ENCODE peak calls at places on chromosomes 2 and 18, in eight cellular contexts. F is anterior cingulate cortex; Y is fibroblast of the conjunctiva; R is activated CD8-positive, alpha-beta T cell treated with anti-CD3 and anti-CD28 coated beads for 36 hours; X is neural progenitor cell; Q is HuH-7.5; B is progenitor cell of endocrine pancreas; Z is frontal cortex. V is an unnamed sample.

GRCh38 chr2:16044946-16045456 is 104.7 kb downstream of the MYCN start:
- DNase-seq in F (no peak), Y (no peak), R (no peak), X (no peak), Q (no peak), B (no peak), Z (no peak), V (no peak)

GRCh38 chr2:100755441-100755840 is 64.5 kb upstream of the NPAS2 start:
- DNase-seq in F (no peak), Y (no peak), R (no peak), X (no peak), Q (no peak), B (no peak), Z (no peak), V (no peak)

GRCh38 chr2:236753611-236754010 is 184.0 kb downstream of the ACKR3 start:
- DNase-seq in F (no peak), Y (no peak), R (no peak), X (peak), Q (no peak), B (no peak), Z (no peak), V (peak)

GRCh38 chr18:78892721-78893120 is 86.9 kb upstream of the SALL3 start:
- DNase-seq in F (no peak), Y (no peak), R (no peak), X (no peak), Q (no peak), B (no peak), Z (no peak), V (no peak)

GRCh38 chr2:138779451-138780440 is at the start of gene NXPH2:
- DNase-seq in F (no peak), Y (no peak), R (no peak), X (peak), Q (peak), B (peak), Z (no peak), V (peak)

GRCh38 chr2:8582191-8582849 is 99.5 kb upstream of the ID2 start:
- DNase-seq in F (no peak), Y (no peak), R (no peak), X (no peak), Q (no peak), B (no peak), Z (no peak), V (no peak)

GRCh38 chr2:56191617-56192016 is 7.8 kb downstream of the CCDC85A start:
- DNase-seq in F (no peak), Y (peak), R (no peak), X (peak), Q (peak), B (no peak), Z (no peak), V (no peak)

GRCh38 chr2:108607706-108608301 is 73.5 kb downstream of the LIMS1 start:
- DNase-seq in F (no peak), Y (no peak), R (peak), X (peak), Q (no peak), B (no peak), Z (peak), V (peak)

GRCh38 chr2:30366199-30366691 is 80.8 kb upstream of the LCLAT1 start:
- DNase-seq in F (no peak), Y (no peak), R (peak), X (no peak), Q (no peak), B (no peak), Z (no peak), V (no peak)

GRCh38 chr2:175964195-175964594 is 37.9 kb downstream of the LNPK start:
- DNase-seq in F (no peak), Y (no peak), R (no peak), X (no peak), Q (no peak), B (no peak), Z (no peak), V (no peak)

GRCh38 chr2:161031516-161031915 is 128.7 kb upstream of the TANK start:
- DNase-seq in F (no peak), Y (no peak), R (no peak), X (no peak), Q (no peak), B (no peak), Z (no peak), V (no peak)

GRCh38 chr2:8496079-8496478 is 185.8 kb upstream of the ID2 start:
- DNase-seq in F (no peak), Y (no peak), R (no peak), X (no peak), Q (no peak), B (no peak), Z (no peak), V (no peak)

GRCh38 chr2:126635281-126635680 is 20.7 kb upstream of the GYPC start:
- DNase-seq in F (no peak), Y (peak), R (no peak), X (no peak), Q (no peak), B (no peak), Z (no peak), V (no peak)

GRCh38 chr2:98170076-98170475 is 83.1 kb downstream of the VWA3B start:
- DNase-seq in F (no peak), Y (no peak), R (no peak), X (no peak), Q (no peak), B (no peak), Z (no peak), V (no peak)

GRCh38 chr2:88184762-88185161 is 14.6 kb downstream of the THNSL2 start:
- DNase-seq in F (no peak), Y (no peak), R (no peak), X (no peak), Q (no peak), B (no peak), Z (no peak), V (no peak)

GRCh38 chr2:26682155-26682554 is 10.4 kb upstream of the KCNK3 start:
- DNase-seq in F (no peak), Y (no peak), R (no peak), X (no peak), Q (no peak), B (no peak), Z (no peak), V (no peak)

GRCh38 chr2:71306762-71307161 is 24.8 kb upstream of the ZNF638 start:
- DNase-seq in F (no peak), Y (no peak), R (no peak), X (no peak), Q (no peak), B (no peak), Z (no peak), V (no peak)

GRCh38 chr18:33720133-33720532 is 142.1 kb downstream of the ASXL3 start:
- DNase-seq in F (no peak), Y (peak), R (no peak), X (no peak), Q (no peak), B (no peak), Z (no peak), V (no peak)

GRCh38 chr2:216606551-216607527 is 26.4 kb upstream of the IGFBP2 start:
- DNase-seq in F (no peak), Y (no peak), R (peak), X (peak), Q (no peak), B (no peak), Z (no peak), V (peak)

GRCh38 chr2:86417961-86418360 is 23.2 kb upstream of the KDM3A start:
- DNase-seq in F (no peak), Y (no peak), R (no peak), X (no peak), Q (no peak), B (no peak), Z (no peak), V (no peak)

GRCh38 chr18:8507881-8508280 is 101.4 kb upstream of the RAB12 start:
- DNase-seq in F (no peak), Y (peak), R (no peak), X (no peak), Q (no peak), B (no peak), Z (no peak), V (no peak)

GRCh38 chr18:41828137-41828536 is 126.9 kb upstream of the PIK3C3 start:
- DNase-seq in F (no peak), Y (no peak), R (no peak), X (no peak), Q (no peak), B (no peak), Z (no peak), V (peak)

GRCh38 chr2:20049631-20050030 is 1.8 kb downstream of the LAPTM4A start:
- DNase-seq in F (no peak), Y (no peak), R (no peak), X (peak), Q (no peak), B (no peak), Z (no peak), V (peak)

GRCh38 chr2:15729709-15730544 is 138.3 kb downstream of the DDX1 start:
- DNase-seq in F (no peak), Y (no peak), R (no peak), X (no peak), Q (no peak), B (no peak), Z (no peak), V (peak)

GRCh38 chr2:38164881-38165280 is 88.9 kb upstream of the CYP1B1 start:
- DNase-seq in F (no peak), Y (no peak), R (no peak), X (no peak), Q (no peak), B (no peak), Z (no peak), V (no peak)

GRCh38 chr2:107635883-107636282 is 190.8 kb upstream of the RGPD4 start:
- DNase-seq in F (no peak), Y (peak), R (no peak), X (no peak), Q (no peak), B (no peak), Z (no peak), V (no peak)

GRCh38 chr2:37686792-37687595 is 15.6 kb upstream of the CDC42EP3 start:
- DNase-seq in F (no peak), Y (no peak), R (no peak), X (no peak), Q (no peak), B (no peak), Z (no peak), V (no peak)

GRCh38 chr2:196234672-196235071 is 63.3 kb upstream of the STK17B start:
- DNase-seq in F (no peak), Y (no peak), R (peak), X (no peak), Q (no peak), B (no peak), Z (no peak), V (no peak)